ENCODE peak calls at places on chromosomes 16 and 17, in five cellular contexts. J is BE2C; L is CD8-positive, alpha-beta T cell; N is heart right ventricle; A is HL-60. Z is an unnamed sample.

GRCh38 chr17:69460963-69461922 is 46.7 kb downstream of the MAP2K6 start:
- DNase-seq in J (no peak), L (no peak), N (no peak), A (no peak), Z (no peak)

GRCh38 chr17:77593081-77593480 is 365.4 kb upstream of the TNRC6C start:
- DNase-seq in J (no peak), L (no peak), N (no peak), A (no peak), Z (no peak)

GRCh38 chr16:72673118-72673517 is 374.8 kb downstream of the ZFHX3 start:
- DNase-seq in J (no peak), L (no peak), N (no peak), A (no peak), Z (no peak)

GRCh38 chr17:37774508-37774907 is 29.6 kb upstream of the HNF1B start:
- DNase-seq in J (no peak), L (no peak), N (no peak), A (no peak), Z (peak; percentile 77)

GRCh38 chr17:50513501-50513900 is 5.3 kb downstream of the MYCBPAP start:
- DNase-seq in J (no peak), L (no peak), N (no peak), A (no peak), Z (no peak)

GRCh38 chr17:17778308-17779014 is 58.3 kb downstream of the SREBF1 start:
- DNase-seq in J (peak; percentile 39), L (no peak), N (peak; percentile 89), A (no peak), Z (no peak)

GRCh38 chr16:85569039-85569614 is 44.0 kb upstream of the GSE1 start:
- DNase-seq in J (no peak), L (no peak), N (no peak), A (no peak), Z (no peak)

GRCh38 chr16:9092963-9093477 is 1.6 kb downstream of the HAPSTR1 start:
- DNase-seq in J (peak; percentile 37), L (peak; percentile 15), N (peak; percentile 23), A (no peak), Z (peak; percentile 44)

GRCh38 chr17:79796570-79797491 is at the start of gene CBX8:
- DNase-seq in J (peak; percentile 100), L (peak; percentile 99), N (peak; percentile 100), A (peak; percentile 100), Z (peak; percentile 100)
- H3K27me3 ChIP-seq in J (peaks cover under 1% of the 10 kb centered on the region), L (peaks cover 47% of the 10 kb centered on the region), N (peaks cover 69% of the 10 kb centered on the region), A (peaks cover 54% of the 10 kb centered on the region), Z (peaks cover 8% of the 10 kb centered on the region)

DNA sequence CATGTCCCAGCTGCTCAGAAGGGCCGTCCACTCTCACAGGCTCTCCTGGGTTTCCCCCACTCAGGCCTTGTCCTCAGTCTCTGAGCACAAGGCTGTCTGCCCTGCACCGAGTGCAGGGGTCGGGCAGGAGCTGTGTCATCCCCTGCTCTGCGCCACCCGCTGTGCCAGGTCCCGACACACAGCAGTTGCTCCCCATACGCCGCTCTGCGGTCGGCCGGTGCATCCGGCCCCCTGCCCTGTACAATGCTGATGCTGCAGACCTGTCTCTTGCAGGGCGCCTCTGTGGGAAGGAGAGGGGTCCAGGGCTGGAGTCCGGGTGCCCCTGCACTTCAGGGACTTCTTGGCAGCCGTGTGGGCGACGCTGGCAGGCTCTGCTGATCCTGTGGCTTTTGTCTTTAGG is 6.1 kb downstream of the TSC2 start:
- DNase-seq in J (no peak), L (no peak), N (no peak), A (no peak), Z (no peak)
- H3K27me3 ChIP-seq in J (no peaks in the 10 kb centered on the region), L (no peaks in the 10 kb centered on the region), N (no peaks in the 10 kb centered on the region), A (no peaks in the 10 kb centered on the region), Z (no peaks in the 10 kb centered on the region)

DNA sequence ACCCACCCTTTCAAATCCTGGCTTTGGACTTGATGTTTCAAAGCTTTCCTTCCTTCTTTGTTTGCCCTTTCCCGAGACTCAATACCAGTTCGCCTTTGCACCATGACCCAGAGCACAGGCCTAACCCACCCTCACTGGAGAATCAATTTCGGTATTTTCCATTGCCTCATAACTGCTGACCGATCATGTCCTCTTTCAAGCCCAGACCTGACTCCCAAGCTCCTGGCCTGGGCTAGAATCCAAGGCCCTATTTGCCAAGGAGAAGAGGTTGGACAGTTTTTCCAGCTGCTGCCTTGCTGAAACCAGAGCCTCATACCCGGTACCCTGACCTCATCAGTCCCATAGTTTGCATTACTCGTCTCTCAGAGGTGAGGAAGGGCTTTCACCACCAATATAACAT is 35.3 kb upstream of the HELZ start:
- DNase-seq in J (no peak), L (no peak), N (peak; percentile 32), A (no peak), Z (no peak)
- H3K27me3 ChIP-seq in J (no peaks in the 10 kb centered on the region), L (no peaks in the 10 kb centered on the region), N (no peaks in the 10 kb centered on the region), A (no peaks in the 10 kb centered on the region), Z (no peaks in the 10 kb centered on the region)

GRCh38 chr17:56600246-56600645 is 6.7 kb downstream of the NOG start:
- DNase-seq in J (no peak), L (no peak), N (no peak), A (no peak), Z (no peak)
- H3K27me3 ChIP-seq in J (peaks cover 61% of the 10 kb centered on the region), L (no peaks in the 10 kb centered on the region), N (peaks cover 82% of the 10 kb centered on the region), A (peaks cover 19% of the 10 kb centered on the region), Z (no peaks in the 10 kb centered on the region)

GRCh38 chr17:19533036-19533717 is 477 bp upstream of the SLC47A1 start:
- DNase-seq in J (no peak), L (no peak), N (no peak), A (no peak), Z (no peak)

GRCh38 chr17:19534562-19535149 is 1.0 kb downstream of the SLC47A1 start:
- DNase-seq in J (no peak), L (no peak), N (no peak), A (no peak), Z (no peak)

GRCh38 chr17:19531780-19532501 is 1.7 kb upstream of the SLC47A1 start:
- DNase-seq in J (no peak), L (no peak), N (no peak), A (no peak), Z (no peak)

GRCh38 chr17:19537116-19537515 is 3.5 kb downstream of the SLC47A1 start:
- DNase-seq in J (no peak), L (no peak), N (no peak), A (no peak), Z (no peak)

DNA sequence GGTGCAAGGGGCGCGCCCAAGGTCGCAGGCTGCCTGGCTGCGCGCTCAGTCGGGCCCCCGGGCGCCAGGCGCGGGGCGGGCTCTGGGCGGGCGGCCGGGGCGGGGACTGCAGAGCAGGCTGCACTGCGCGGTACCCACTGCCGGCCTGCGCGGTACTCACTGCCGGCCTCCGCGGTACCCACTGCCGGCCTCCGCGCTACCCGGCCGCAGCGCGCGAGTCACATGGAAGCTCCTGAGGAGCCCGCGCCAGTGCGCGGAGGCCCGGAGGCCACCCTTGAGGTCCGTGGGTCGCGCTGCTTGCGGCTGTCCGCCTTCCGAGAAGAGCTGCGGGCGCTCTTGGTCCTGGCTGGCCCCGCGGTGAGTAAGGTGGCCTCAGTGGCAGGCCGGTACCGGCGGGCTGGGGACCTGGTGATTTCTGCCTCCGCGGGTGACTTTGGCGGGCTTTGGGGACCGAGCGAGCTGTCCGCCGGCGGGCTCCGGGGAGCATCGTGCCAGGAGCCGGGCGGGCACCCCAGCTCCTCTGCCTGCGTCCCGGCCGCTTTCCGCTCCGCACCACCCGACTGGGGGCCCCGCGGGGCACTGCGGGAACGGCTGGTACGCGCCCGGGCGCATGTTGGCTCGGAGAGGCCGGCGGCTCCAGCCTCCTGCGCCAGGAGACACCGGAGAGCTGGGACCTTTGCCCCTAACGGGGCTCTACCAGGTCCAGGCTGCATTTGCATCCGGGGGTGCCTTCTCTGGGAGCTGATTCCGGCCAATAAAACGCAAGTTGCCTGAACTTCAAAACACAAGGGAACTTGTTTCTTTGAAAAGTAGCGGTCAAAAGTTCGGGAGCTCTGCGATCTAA is at the start of gene SLC47A1:
- DNase-seq in J (peak; percentile 18), L (no peak), N (no peak), A (no peak), Z (peak; percentile 28)
- H3K27me3 ChIP-seq in J (peaks cover 19% of the 10 kb centered on the region), L (no peaks in the 10 kb centered on the region), N (peaks cover 32% of the 10 kb centered on the region), A (no peaks in the 10 kb centered on the region), Z (peaks cover 2% of the 10 kb centered on the region)

GRCh38 chr16:55323637-55324490 is at the start of gene IRX6:
- DNase-seq in J (peak; percentile 73), L (no peak), N (peak; percentile 71), A (no peak), Z (no peak)
- H3K27me3 ChIP-seq in J (peaks cover 37% of the 10 kb centered on the region), L (peaks cover 4% of the 10 kb centered on the region), N (peaks cover 60% of the 10 kb centered on the region), A (peaks cover 28% of the 10 kb centered on the region), Z (peaks cover 2% of the 10 kb centered on the region)

GRCh38 chr17:74159226-74159840 is 44.1 kb upstream of the RPL38 start:
- DNase-seq in J (no peak), L (no peak), N (no peak), A (no peak), Z (no peak)
- H3K27me3 ChIP-seq in J (no peaks in the 10 kb centered on the region), L (no peaks in the 10 kb centered on the region), N (peaks cover 16% of the 10 kb centered on the region), A (peaks cover 3% of the 10 kb centered on the region), Z (peaks cover 1% of the 10 kb centered on the region)

GRCh38 chr16:56987692-56988091 is 1.7 kb upstream of the NLRC5 start:
- DNase-seq in J (no peak), L (no peak), N (no peak), A (no peak), Z (no peak)
- H3K27me3 ChIP-seq in J (no peaks in the 10 kb centered on the region), L (no peaks in the 10 kb centered on the region), N (no peaks in the 10 kb centered on the region), A (no peaks in the 10 kb centered on the region), Z (no peaks in the 10 kb centered on the region)

DNA sequence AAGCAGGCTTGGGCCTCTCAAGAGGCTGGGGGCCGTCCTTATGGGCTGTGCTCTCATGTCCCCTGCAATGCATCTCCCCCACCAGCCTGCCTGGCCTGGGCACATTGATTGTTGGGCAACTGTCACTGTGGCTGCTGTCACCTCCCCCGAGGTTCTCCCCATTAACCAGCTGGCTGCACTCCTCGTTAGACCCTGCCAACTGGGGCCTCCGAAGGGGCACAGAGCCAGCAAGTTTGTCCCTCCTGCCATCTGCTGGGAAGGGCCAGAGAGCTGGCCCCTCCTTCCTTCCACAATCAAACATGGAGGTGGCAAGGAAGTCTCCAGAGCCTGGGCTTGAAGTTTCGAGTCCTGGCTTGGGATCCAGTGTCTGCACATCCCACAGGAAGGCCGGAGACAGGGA is 28.0 kb upstream of the ZC3H18 start:
- DNase-seq in J (no peak), L (no peak), N (no peak), A (no peak), Z (no peak)
- H3K27me3 ChIP-seq in J (peaks cover 31% of the 10 kb centered on the region), L (no peaks in the 10 kb centered on the region), N (peaks cover 49% of the 10 kb centered on the region), A (no peaks in the 10 kb centered on the region), Z (no peaks in the 10 kb centered on the region)